ENCODE peak calls at places on chromosomes 11 and 22, in nine cellular contexts. N is heart left ventricle; T is suprapubic skin; A is brain microvascular endothelial cell; I is GM12878; K is MM.1S; E is CD8-positive, alpha-beta T cell; J is SK-N-SH; U is fibroblast of lung. S is an unnamed sample.

GRCh38 chr22:39707816-39708215 is 137.3 kb downstream of the CACNA1I start:
- DNase-seq in E (no peak), J (no peak), T (no peak), U (no peak), K (no peak), A (no peak), I (no peak), N (no peak), S (no peak)

GRCh38 chr11:35794850-35795249 is 132.3 kb downstream of the TRIM44 start:
- DNase-seq in J (no peak), E (no peak), N (no peak), A (peak; percentile 61), T (no peak), I (no peak), K (no peak), U (peak; percentile 83), S (no peak)

GRCh38 chr11:108929241-108929640 is 264.4 kb downstream of the DDX10 start:
- DNase-seq in K (no peak), I (no peak), E (no peak), J (no peak), N (no peak), T (no peak), U (peak; percentile 98), A (peak; percentile 91), S (no peak)

GRCh38 chr11:35302388-35302787 is 117.0 kb downstream of the SLC1A2 start:
- DNase-seq in J (no peak), U (no peak), A (no peak), E (no peak), N (no peak), T (no peak), I (no peak), K (no peak), S (no peak)

GRCh38 chr11:104531075-104531474 is 367.1 kb upstream of the PDGFD start:
- DNase-seq in K (no peak), U (no peak), A (no peak), E (no peak), N (no peak), T (no peak), I (no peak), J (no peak), S (no peak)

GRCh38 chr22:37187891-37188761 is at the start of gene C1QTNF6:
- DNase-seq in K (no peak), E (no peak), I (no peak), U (peak; percentile 62), J (peak; percentile 77), T (peak; percentile 68), A (no peak), N (no peak), S (no peak)

GRCh38 chr11:84645988-84646689 is 981.0 kb downstream of the DLG2 start:
- DNase-seq in A (no peak), U (no peak), T (no peak), I (no peak), E (no peak), J (no peak), K (no peak), N (no peak), S (peak; percentile 83)

GRCh38 chr11:12278766-12279671 is 98.4 kb upstream of the PARVA start:
- DNase-seq in T (peak; percentile 16), J (no peak), A (no peak), K (no peak), U (no peak), E (no peak), I (no peak), N (no peak), S (no peak)

GRCh38 chr22:37258810-37259472 is 14.9 kb upstream of the RAC2 start:
- DNase-seq in I (no peak), N (no peak), K (no peak), U (no peak), J (no peak), T (no peak), E (no peak), A (no peak), S (no peak)

GRCh38 chr11:77473801-77474508 is at the start of gene PAK1:
- DNase-seq in I (no peak), J (peak; percentile 94), T (peak; percentile 93), K (peak; percentile 90), U (peak; percentile 85), A (peak; percentile 63), E (peak; percentile 63), N (peak; percentile 79), S (peak; percentile 94)

GRCh38 chr11:129979046-129979605 is 23.5 kb downstream of the PRDM10 start:
- DNase-seq in T (no peak), U (no peak), E (no peak), K (no peak), N (no peak), A (no peak), J (no peak), I (no peak), S (no peak)

GRCh38 chr11:129950319-129951034 is 52.2 kb downstream of the PRDM10 start:
- DNase-seq in E (no peak), N (peak; percentile 35), A (no peak), J (no peak), T (no peak), K (no peak), U (peak; percentile 69), I (no peak), S (peak; percentile 34)

GRCh38 chr11:450809-451451 is 851 bp downstream of the PTDSS2 start:
- DNase-seq in N (peak; percentile 64), A (peak; percentile 60), T (peak; percentile 84), J (peak; percentile 69), K (peak; percentile 79), U (peak; percentile 63), I (no peak), E (peak; percentile 73), S (peak; percentile 74)

GRCh38 chr11:112421854-112422253 is 161.2 kb upstream of the PLET1 start:
- DNase-seq in J (peak; percentile 40), T (no peak), E (no peak), I (no peak), U (no peak), A (no peak), K (no peak), N (no peak), S (no peak)

GRCh38 chr22:48786679-48786996 is 1041.0 kb downstream of the BRD1 start:
- DNase-seq in A (no peak), K (no peak), J (no peak), E (no peak), N (no peak), U (no peak), T (no peak), I (no peak), S (no peak)

DNA sequence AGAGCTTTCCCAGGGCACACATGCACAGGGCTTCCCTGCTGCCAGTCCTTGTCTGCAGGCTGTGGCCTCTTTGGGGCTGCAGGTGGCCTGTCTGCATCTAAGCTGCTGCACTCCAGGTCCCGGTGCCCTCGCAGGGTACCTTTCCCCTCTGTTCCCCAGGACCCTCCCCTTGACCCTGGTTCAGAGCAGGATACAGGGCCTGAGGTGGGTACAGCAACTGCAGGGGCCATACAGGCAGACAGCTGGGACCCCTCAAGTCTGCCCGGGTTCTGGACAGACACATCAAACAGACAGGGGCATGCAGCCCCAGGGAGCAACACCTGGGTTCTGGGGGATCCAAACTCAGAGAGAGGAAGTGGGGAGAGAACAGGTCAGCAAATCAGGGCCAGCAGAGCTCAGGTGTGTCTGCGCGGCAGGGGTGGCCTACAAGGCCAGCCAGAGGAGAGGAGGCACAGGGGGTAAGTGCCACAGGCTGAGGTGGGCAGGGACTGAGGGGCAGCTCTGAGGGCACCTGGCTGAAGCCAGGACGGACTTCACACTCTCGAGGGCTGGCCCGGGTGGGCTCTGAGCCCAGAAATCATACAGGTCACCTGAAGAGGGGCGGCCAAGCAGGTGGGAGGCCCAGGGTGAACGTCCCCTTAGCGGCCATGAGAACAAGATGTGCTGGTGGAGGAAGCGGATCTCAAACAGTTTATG is 29.9 kb upstream of the COMT start:
- DNase-seq in E (no peak), T (no peak), I (no peak), K (no peak), A (no peak), U (no peak), N (no peak), J (no peak), S (no peak)
- H3K36me3 ChIP-seq in E (peaks cover 18% of the 10 kb centered on the region), T (peaks cover 64% of the 10 kb centered on the region), I (peaks cover 7% of the 10 kb centered on the region), K (no peaks in the 10 kb centered on the region), A (peaks cover 36% of the 10 kb centered on the region), U (peaks cover 9% of the 10 kb centered on the region), N (peaks cover 22% of the 10 kb centered on the region), J (peaks cover 14% of the 10 kb centered on the region), S (peaks cover 15% of the 10 kb centered on the region)

GRCh38 chr11:74086242-74086884 is 77.5 kb upstream of the UCP3 start:
- DNase-seq in E (no peak), N (no peak), A (no peak), K (no peak), U (peak; percentile 24), I (no peak), J (peak; percentile 3), T (no peak), S (no peak)

GRCh38 chr11:74091549-74091948 is 79.3 kb downstream of the C2CD3 start:
- DNase-seq in E (no peak), I (no peak), A (no peak), N (no peak), J (no peak), T (no peak), K (no peak), U (no peak), S (no peak)

GRCh38 chr11:74094393-74094792 is 76.4 kb downstream of the C2CD3 start:
- DNase-seq in T (no peak), E (no peak), J (no peak), K (no peak), U (no peak), N (no peak), A (no peak), I (no peak), S (no peak)

GRCh38 chr11:74092425-74092824 is 78.4 kb downstream of the C2CD3 start:
- DNase-seq in E (no peak), U (no peak), N (no peak), J (no peak), T (no peak), K (no peak), A (no peak), I (no peak), S (no peak)

GRCh38 chr11:74090701-74091100 is 80.1 kb downstream of the C2CD3 start:
- DNase-seq in U (peak; percentile 33), E (no peak), T (no peak), I (no peak), N (no peak), A (no peak), K (no peak), J (no peak), S (no peak)
- TF ChIP-seq CTCF in U (peak; percentile 41), E (no peak), T (no peak), I (peak; percentile 9), N (no peak), A (peak; percentile 64), K (no peak), J (no peak), S (no peak)

DNA sequence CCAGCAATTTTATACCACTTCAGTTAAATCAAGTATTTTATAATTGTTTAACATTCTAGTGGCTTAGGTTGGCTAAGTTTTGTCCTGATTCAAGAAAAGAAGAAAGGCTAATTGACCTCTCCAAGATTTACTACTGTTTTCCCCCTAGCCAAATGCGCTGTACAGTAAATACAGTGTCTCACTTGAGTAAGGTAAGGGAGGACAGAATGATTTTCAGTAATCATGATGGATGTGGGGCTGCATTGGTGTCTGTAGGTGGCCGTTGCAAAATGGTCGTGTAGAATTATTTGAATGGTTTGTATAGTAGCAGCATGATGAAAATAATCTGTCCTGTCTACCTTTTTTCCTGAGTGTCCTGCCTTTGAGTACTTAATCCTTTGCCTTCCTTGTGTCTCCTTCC is 4.6 kb downstream of the CECR2 start:
- DNase-seq in E (no peak), A (no peak), N (no peak), U (no peak), T (no peak), J (no peak), K (no peak), I (no peak), S (no peak)
- H3K4me3 ChIP-seq in E (no peak overlapping the region), A (no peak overlapping the region), N (no peak overlapping the region), U (no peak overlapping the region), T (no peak overlapping the region), J (no peak overlapping the region), K (no peak overlapping the region), I (no peak overlapping the region), S (no peak overlapping the region)

GRCh38 chr11:94469416-94469815 is 24.2 kb downstream of the MRE11 start:
- DNase-seq in K (no peak), A (no peak), I (peak; percentile 56), U (no peak), E (no peak), J (no peak), T (no peak), N (no peak), S (no peak)
- H3K36me3 ChIP-seq in K (peaks cover 9% of the 10 kb centered on the region), A (no peaks in the 10 kb centered on the region), I (peaks cover 4% of the 10 kb centered on the region), U (no peaks in the 10 kb centered on the region), E (no peaks in the 10 kb centered on the region), J (peaks cover 24% of the 10 kb centered on the region), T (peaks cover 35% of the 10 kb centered on the region), N (no peaks in the 10 kb centered on the region), S (peaks cover 1% of the 10 kb centered on the region)